ENCODE peak calls at places on chromosome 16, in seven cellular contexts. K, D, S, N, G, V and M are unnamed samples.

GRCh38 chr16:53154513-53154912 is 99.7 kb downstream of the CHD9 start:
- DNase-seq in K (no peak), D (no peak), S (no peak), N (no peak), G (no peak), V (no peak), M (no peak)

GRCh38 chr16:23679986-23680336 is 1.3 kb downstream of the PLK1 start:
- DNase-seq in K (no peak), D (no peak), S (no peak), N (no peak), G (no peak), V (no peak), M (no peak)

GRCh38 chr16:1469693-1470201 is 5.1 kb downstream of the CLCN7 start:
- DNase-seq in K (no peak), D (no peak), S (no peak), N (no peak), G (no peak), V (peak; percentile 68), M (no peak)

GRCh38 chr16:17780181-17780580 is 309.4 kb upstream of the XYLT1 start:
- DNase-seq in K (no peak), D (no peak), S (no peak), N (peak; percentile 23), G (no peak), V (no peak), M (no peak)

GRCh38 chr16:77812856-77813523 is 24.6 kb downstream of the VAT1L start:
- DNase-seq in K (no peak), D (no peak), S (no peak), N (peak; percentile 65), G (no peak), V (no peak), M (no peak)

GRCh38 chr16:17063156-17063555 is 407.6 kb downstream of the XYLT1 start:
- DNase-seq in K (no peak), D (no peak), S (no peak), N (no peak), G (no peak), V (no peak), M (no peak)

GRCh38 chr16:72875291-72876036 is 172.5 kb downstream of the ZFHX3 start:
- DNase-seq in K (peak; percentile 18), D (no peak), S (no peak), N (no peak), G (no peak), V (no peak), M (no peak)

GRCh38 chr16:81553814-81554675 is 109.4 kb downstream of the CMIP start:
- DNase-seq in K (no peak), D (no peak), S (no peak), N (no peak), G (no peak), V (peak; percentile 33), M (no peak)

GRCh38 chr16:79434097-79434496 is 166.4 kb downstream of the MAF start:
- DNase-seq in K (no peak), D (no peak), S (no peak), N (no peak), G (no peak), V (no peak), M (no peak)

GRCh38 chr16:49621240-49622083 is 234.4 kb downstream of the ZNF423 start:
- DNase-seq in K (no peak), D (no peak), S (no peak), N (no peak), G (no peak), V (no peak), M (peak; percentile 43)

GRCh38 chr16:77564791-77565390 is 130.1 kb upstream of the ADAMTS18 start:
- DNase-seq in K (peak; percentile 14), D (no peak), S (no peak), N (peak; percentile 8), G (no peak), V (no peak), M (no peak)

GRCh38 chr16:55435387-55435786 is 43.6 kb upstream of the MMP2 start:
- DNase-seq in K (no peak), D (no peak), S (no peak), N (no peak), G (no peak), V (no peak), M (no peak)

GRCh38 chr16:85081765-85082164 is 30.5 kb downstream of the CIBAR2 start:
- DNase-seq in K (no peak), D (no peak), S (no peak), N (no peak), G (no peak), V (no peak), M (no peak)

GRCh38 chr16:4890026-4890425 is 42.7 kb downstream of the UBN1 start:
- DNase-seq in K (no peak), D (no peak), S (no peak), N (no peak), G (no peak), V (no peak), M (no peak)

GRCh38 chr16:8926827-8927226 is 36.9 kb downstream of the USP7 start:
- DNase-seq in K (no peak), D (no peak), S (no peak), N (no peak), G (no peak), V (no peak), M (no peak)

GRCh38 chr16:52825882-52826281 is 226.8 kb downstream of the CHD9NB start:
- DNase-seq in K (no peak), D (no peak), S (no peak), N (no peak), G (no peak), V (no peak), M (no peak)

GRCh38 chr16:53147500-53148065 is 92.8 kb downstream of the CHD9 start:
- DNase-seq in K (no peak), D (no peak), S (no peak), N (no peak), G (no peak), V (no peak), M (no peak)

GRCh38 chr16:56986361-56986760 is 3.0 kb upstream of the NLRC5 start:
- DNase-seq in K (no peak), D (no peak), S (no peak), N (no peak), G (no peak), V (no peak), M (no peak)

GRCh38 chr16:56983211-56983751 is 6.1 kb upstream of the NLRC5 start:
- DNase-seq in K (peak; percentile 28), D (no peak), S (no peak), N (no peak), G (no peak), V (no peak), M (no peak)

GRCh38 chr16:56985962-56986360 is 3.4 kb upstream of the NLRC5 start:
- DNase-seq in K (no peak), D (no peak), S (no peak), N (no peak), G (no peak), V (no peak), M (no peak)

GRCh38 chr16:56984639-56985038 is 4.7 kb upstream of the NLRC5 start:
- DNase-seq in K (no peak), D (no peak), S (no peak), N (no peak), G (no peak), V (no peak), M (no peak)

DNA sequence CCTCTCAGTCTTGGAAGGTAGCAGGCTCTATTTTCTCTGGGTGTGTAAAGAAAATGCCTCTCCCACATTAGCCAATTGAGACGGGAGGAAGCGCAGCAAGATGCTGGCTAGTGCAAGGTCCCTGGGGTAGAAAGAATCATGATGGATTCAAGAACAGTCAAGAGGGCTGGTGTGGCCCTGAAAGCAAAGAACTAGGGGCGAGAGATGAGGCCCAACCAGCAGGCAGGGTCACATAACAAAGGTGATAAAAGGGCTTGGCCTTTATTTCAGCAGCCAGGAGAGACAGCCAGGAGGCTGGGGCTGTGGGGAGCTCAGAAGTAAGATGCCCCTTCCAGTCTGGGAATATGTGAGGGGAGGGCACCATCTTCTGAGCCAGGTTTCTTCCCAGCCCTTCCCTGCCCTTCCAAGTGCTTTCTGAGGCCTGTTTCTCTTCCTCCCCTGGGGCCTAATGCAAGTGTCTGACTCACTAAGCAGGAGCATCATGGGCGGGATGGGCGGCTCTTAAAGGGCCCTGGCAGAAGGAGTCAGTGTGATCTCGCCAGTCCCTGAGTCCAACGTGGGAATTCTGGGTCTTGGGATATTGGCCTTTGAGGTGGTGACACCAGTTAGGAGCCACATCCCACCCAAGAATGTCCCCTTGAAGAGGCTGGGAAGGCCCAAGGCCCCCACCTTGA is 3.9 kb upstream of the NLRC5 start:
- DNase-seq in K (peak; percentile 75), D (peak; percentile 84), S (peak; percentile 62), N (peak; percentile 85), G (peak; percentile 29), V (no peak), M (peak; percentile 51)
- H3K4me1 ChIP-seq in K (peaks cover 33% of the 10 kb centered on the region), D (peaks cover 28% of the 10 kb centered on the region), S (peaks cover 63% of the 10 kb centered on the region), N (peaks cover 19% of the 10 kb centered on the region), G (peaks cover 18% of the 10 kb centered on the region), V (peaks cover 13% of the 10 kb centered on the region), M (peaks cover 13% of the 10 kb centered on the region)

DNA sequence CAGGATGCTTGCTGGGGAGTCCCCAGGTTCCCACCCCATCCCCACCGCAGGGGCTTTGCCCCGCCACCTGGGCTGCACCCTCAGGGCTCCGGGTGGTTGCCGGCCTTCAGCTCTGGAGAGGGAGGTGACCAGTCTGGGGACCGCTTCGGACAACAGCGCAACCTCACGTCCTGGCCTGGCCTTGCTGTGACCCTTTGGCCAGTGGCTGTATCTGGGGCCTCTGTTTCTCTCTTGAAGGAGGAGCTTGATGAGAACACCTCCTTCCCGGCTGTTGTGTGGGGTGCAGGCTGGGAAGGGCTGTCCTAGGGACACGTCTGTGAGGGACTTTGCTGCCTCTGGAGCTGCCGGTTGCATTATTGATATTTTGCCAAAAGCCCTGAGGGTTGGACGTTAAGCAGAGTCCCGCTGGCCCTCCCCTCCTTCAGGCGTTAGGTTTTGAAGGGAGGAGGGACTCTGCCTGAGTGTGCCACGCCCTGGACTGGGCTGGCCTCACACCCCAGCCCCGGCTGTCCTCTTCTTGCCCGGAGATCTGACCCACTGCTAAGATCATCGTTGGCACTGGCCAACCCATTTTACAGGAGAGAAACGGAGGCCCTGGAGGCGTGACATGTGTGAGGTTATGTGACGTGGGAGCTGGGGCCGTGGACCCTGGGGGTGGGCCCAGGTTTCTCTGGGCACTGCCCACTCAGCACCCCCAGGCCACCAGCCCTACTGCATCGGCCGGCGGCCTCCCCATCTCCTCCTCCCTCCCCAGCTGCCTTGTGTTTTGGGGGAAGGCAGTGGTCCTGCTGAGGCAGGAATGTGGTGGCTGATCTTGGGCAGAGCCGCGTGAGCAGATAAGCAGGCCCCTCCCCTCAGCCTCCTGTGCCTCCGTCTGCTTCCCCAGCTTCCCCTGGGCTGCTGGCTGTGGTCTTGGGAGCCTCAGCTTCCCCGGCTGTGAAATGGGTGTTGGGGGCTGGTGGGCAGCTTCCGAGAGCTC is 8.5 kb downstream of the ZFPM1 start:
- DNase-seq in K (no peak), D (no peak), S (no peak), N (no peak), G (no peak), V (no peak), M (no peak)
- H3K4me1 ChIP-seq in K (peaks cover 19% of the 10 kb centered on the region), D (peaks cover 11% of the 10 kb centered on the region), S (peaks cover 22% of the 10 kb centered on the region), N (peaks cover 4% of the 10 kb centered on the region), G (no peaks in the 10 kb centered on the region), V (peaks cover 5% of the 10 kb centered on the region), M (peaks cover 4% of the 10 kb centered on the region)

GRCh38 chr16:50751528-50751927 is 9.6 kb downstream of the CYLD start:
- DNase-seq in K (no peak), D (no peak), S (no peak), N (no peak), G (no peak), V (no peak), M (no peak)
- H3K4me1 ChIP-seq in K (no peaks in the 10 kb centered on the region), D (peaks cover 12% of the 10 kb centered on the region), S (peaks cover 41% of the 10 kb centered on the region), N (no peaks in the 10 kb centered on the region), G (peaks cover 38% of the 10 kb centered on the region), V (no peaks in the 10 kb centered on the region), M (peaks cover 1% of the 10 kb centered on the region)

DNA sequence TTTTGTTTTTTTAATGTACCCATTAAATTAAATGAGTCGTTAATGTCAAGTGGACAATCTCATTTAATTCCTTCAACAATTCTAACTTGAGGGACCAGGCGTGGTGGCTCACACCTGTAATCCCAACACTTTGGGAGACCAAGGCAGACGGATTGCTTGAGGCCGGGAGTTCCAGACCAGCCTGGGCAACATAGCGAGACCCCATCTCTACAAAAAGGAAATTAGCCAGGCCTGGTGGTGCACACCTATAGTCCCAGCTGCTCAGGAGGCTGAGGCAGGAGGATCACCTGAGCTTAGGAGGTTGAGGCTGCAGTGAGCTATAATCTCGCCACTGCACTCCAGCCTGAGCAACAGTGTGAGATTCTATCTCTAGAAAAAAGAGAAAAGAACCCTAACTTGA is 20.7 kb upstream of the GSG1L start:
- DNase-seq in K (no peak), D (no peak), S (no peak), N (no peak), G (no peak), V (no peak), M (no peak)
- H3K4me1 ChIP-seq in K (no peaks in the 10 kb centered on the region), D (no peaks in the 10 kb centered on the region), S (no peaks in the 10 kb centered on the region), N (no peaks in the 10 kb centered on the region), G (no peaks in the 10 kb centered on the region), V (no peaks in the 10 kb centered on the region), M (no peaks in the 10 kb centered on the region)